ENCODE peak calls at places on chromosomes 7 and 10, in ten cellular contexts. One of them, this sample, is unnamed.

GRCh38 chr7:69695998-69696657 is 97.9 kb downstream of the AUTS2 start:
- DNase-seq in foreskin fibroblast: no peak
- DNase-seq in thoracic aorta: no peak
- DNase-seq in epithelial cell of esophagus: no peak
- DNase-seq in CD8-positive, alpha-beta T cell: no peak
- DNase-seq in HCT116: no peak
- DNase-seq in body of pancreas: no peak
- DNase-seq in GM10248: peak
- DNase-seq in upper lobe of left lung: no peak
- DNase-seq in dorsolateral prefrontal cortex: no peak
- DNase-seq in this sample: no peak

GRCh38 chr10:68601490-68602265 is 41.5 kb downstream of the TET1 start:
- DNase-seq in epithelial cell of esophagus: no peak
- DNase-seq in body of pancreas: no peak
- DNase-seq in dorsolateral prefrontal cortex: no peak
- DNase-seq in HCT116: no peak
- DNase-seq in upper lobe of left lung: no peak
- DNase-seq in foreskin fibroblast: no peak
- DNase-seq in thoracic aorta: no peak
- DNase-seq in GM10248: no peak
- DNase-seq in CD8-positive, alpha-beta T cell: no peak
- DNase-seq in this sample: no peak

GRCh38 chr7:74017122-74017521 is 10.9 kb upstream of the ELN start:
- DNase-seq in upper lobe of left lung: no peak
- DNase-seq in body of pancreas: no peak
- DNase-seq in GM10248: no peak
- DNase-seq in thoracic aorta: no peak
- DNase-seq in CD8-positive, alpha-beta T cell: no peak
- DNase-seq in dorsolateral prefrontal cortex: no peak
- DNase-seq in foreskin fibroblast: no peak
- DNase-seq in HCT116: no peak
- DNase-seq in epithelial cell of esophagus: no peak
- DNase-seq in this sample: no peak

GRCh38 chr10:59625842-59626522 is 83.7 kb downstream of the SLC16A9 start:
- DNase-seq in CD8-positive, alpha-beta T cell: peak
- DNase-seq in GM10248: peak
- DNase-seq in upper lobe of left lung: peak
- DNase-seq in epithelial cell of esophagus: peak
- DNase-seq in dorsolateral prefrontal cortex: no peak
- DNase-seq in body of pancreas: peak
- DNase-seq in HCT116: peak
- DNase-seq in thoracic aorta: no peak
- DNase-seq in foreskin fibroblast: peak
- DNase-seq in this sample: no peak

GRCh38 chr10:110568055-110568735 is 700 bp downstream of the SMC3 start:
- DNase-seq in epithelial cell of esophagus: peak
- DNase-seq in body of pancreas: peak
- DNase-seq in GM10248: no peak
- DNase-seq in foreskin fibroblast: peak
- DNase-seq in CD8-positive, alpha-beta T cell: peak
- DNase-seq in dorsolateral prefrontal cortex: peak
- DNase-seq in thoracic aorta: peak
- DNase-seq in HCT116: no peak
- DNase-seq in upper lobe of left lung: peak
- DNase-seq in this sample: no peak

GRCh38 chr7:155491812-155492211 is 33.9 kb downstream of the EN2 start:
- DNase-seq in GM10248: no peak
- DNase-seq in epithelial cell of esophagus: no peak
- DNase-seq in upper lobe of left lung: no peak
- DNase-seq in HCT116: no peak
- DNase-seq in foreskin fibroblast: no peak
- DNase-seq in dorsolateral prefrontal cortex: no peak
- DNase-seq in body of pancreas: no peak
- DNase-seq in CD8-positive, alpha-beta T cell: no peak
- DNase-seq in thoracic aorta: no peak
- DNase-seq in this sample: no peak

GRCh38 chr7:70790215-70791073 is 341.5 kb upstream of the GALNT17 start:
- DNase-seq in epithelial cell of esophagus: no peak
- DNase-seq in dorsolateral prefrontal cortex: no peak
- DNase-seq in thoracic aorta: no peak
- DNase-seq in body of pancreas: no peak
- DNase-seq in CD8-positive, alpha-beta T cell: no peak
- DNase-seq in foreskin fibroblast: no peak
- DNase-seq in GM10248: no peak
- DNase-seq in upper lobe of left lung: no peak
- DNase-seq in HCT116: no peak
- DNase-seq in this sample: no peak

GRCh38 chr10:119211625-119212441 is 4.5 kb downstream of the GRK5 start:
- DNase-seq in CD8-positive, alpha-beta T cell: no peak
- DNase-seq in epithelial cell of esophagus: no peak
- DNase-seq in dorsolateral prefrontal cortex: no peak
- DNase-seq in HCT116: no peak
- DNase-seq in foreskin fibroblast: peak
- DNase-seq in thoracic aorta: no peak
- DNase-seq in body of pancreas: no peak
- DNase-seq in GM10248: no peak
- DNase-seq in upper lobe of left lung: no peak
- DNase-seq in this sample: no peak

GRCh38 chr10:119786117-119786769 is 60.4 kb downstream of the INPP5F start:
- DNase-seq in dorsolateral prefrontal cortex: no peak
- DNase-seq in body of pancreas: peak
- DNase-seq in thoracic aorta: no peak
- DNase-seq in CD8-positive, alpha-beta T cell: no peak
- DNase-seq in GM10248: no peak
- DNase-seq in HCT116: no peak
- DNase-seq in foreskin fibroblast: no peak
- DNase-seq in upper lobe of left lung: no peak
- DNase-seq in epithelial cell of esophagus: peak
- DNase-seq in this sample: no peak

GRCh38 chr7:73668103-73668937 is 689 bp downstream of the VPS37D start:
- DNase-seq in upper lobe of left lung: no peak
- DNase-seq in CD8-positive, alpha-beta T cell: no peak
- DNase-seq in epithelial cell of esophagus: no peak
- DNase-seq in GM10248: no peak
- DNase-seq in body of pancreas: no peak
- DNase-seq in HCT116: no peak
- DNase-seq in dorsolateral prefrontal cortex: no peak
- DNase-seq in foreskin fibroblast: peak
- DNase-seq in thoracic aorta: no peak
- DNase-seq in this sample: no peak

GRCh38 chr10:109647627-109648026 is 275.7 kb downstream of the XPNPEP1 start:
- DNase-seq in foreskin fibroblast: no peak
- DNase-seq in body of pancreas: no peak
- DNase-seq in thoracic aorta: no peak
- DNase-seq in HCT116: no peak
- DNase-seq in GM10248: no peak
- DNase-seq in upper lobe of left lung: no peak
- DNase-seq in epithelial cell of esophagus: peak
- DNase-seq in dorsolateral prefrontal cortex: no peak
- DNase-seq in CD8-positive, alpha-beta T cell: no peak
- DNase-seq in this sample: no peak

GRCh38 chr10:21523557-21524008 is 1.9 kb downstream of the SKIDA1 start:
- DNase-seq in HCT116: no peak
- DNase-seq in body of pancreas: no peak
- DNase-seq in upper lobe of left lung: no peak
- DNase-seq in GM10248: no peak
- DNase-seq in CD8-positive, alpha-beta T cell: no peak
- DNase-seq in foreskin fibroblast: peak
- DNase-seq in dorsolateral prefrontal cortex: no peak
- DNase-seq in thoracic aorta: no peak
- DNase-seq in epithelial cell of esophagus: no peak
- DNase-seq in this sample: no peak

DNA sequence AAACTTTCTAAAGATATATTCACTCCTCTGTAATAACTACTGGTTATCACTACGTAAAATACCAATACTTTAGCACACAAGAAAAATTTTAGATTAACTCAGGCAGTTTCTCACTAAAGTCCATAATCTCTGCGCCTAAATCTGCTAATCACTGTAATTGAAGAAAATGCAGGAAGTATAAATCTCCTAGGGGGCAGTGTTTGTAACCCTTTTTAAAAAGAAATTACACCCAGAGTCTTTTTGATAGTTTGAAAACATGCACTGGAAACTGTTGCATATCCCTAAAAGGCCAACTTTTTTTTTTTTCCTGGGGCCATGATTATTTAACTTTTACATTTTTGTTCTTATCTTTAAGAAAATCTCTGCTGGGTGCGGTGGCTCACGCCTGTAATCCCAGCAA is 209.6 kb downstream of the KIAA1217 start:
- DNase-seq in thoracic aorta: no peak
- DNase-seq in CD8-positive, alpha-beta T cell: no peak
- DNase-seq in dorsolateral prefrontal cortex: no peak
- DNase-seq in GM10248: no peak
- DNase-seq in HCT116: no peak
- DNase-seq in body of pancreas: no peak
- DNase-seq in epithelial cell of esophagus: no peak
- DNase-seq in upper lobe of left lung: no peak
- DNase-seq in foreskin fibroblast: peak
- DNase-seq in this sample: no peak
- TF ChIP-seq CTCF in thoracic aorta: no peak
- TF ChIP-seq CTCF in CD8-positive, alpha-beta T cell: no peak
- TF ChIP-seq CTCF in dorsolateral prefrontal cortex: no peak
- TF ChIP-seq CTCF in GM10248: no peak
- TF ChIP-seq CTCF in HCT116: peak
- TF ChIP-seq CTCF in body of pancreas: no peak
- TF ChIP-seq CTCF in epithelial cell of esophagus: no peak
- TF ChIP-seq CTCF in upper lobe of left lung: no peak
- TF ChIP-seq CTCF in foreskin fibroblast: no peak
- TF ChIP-seq CTCF in this sample: no peak

DNA sequence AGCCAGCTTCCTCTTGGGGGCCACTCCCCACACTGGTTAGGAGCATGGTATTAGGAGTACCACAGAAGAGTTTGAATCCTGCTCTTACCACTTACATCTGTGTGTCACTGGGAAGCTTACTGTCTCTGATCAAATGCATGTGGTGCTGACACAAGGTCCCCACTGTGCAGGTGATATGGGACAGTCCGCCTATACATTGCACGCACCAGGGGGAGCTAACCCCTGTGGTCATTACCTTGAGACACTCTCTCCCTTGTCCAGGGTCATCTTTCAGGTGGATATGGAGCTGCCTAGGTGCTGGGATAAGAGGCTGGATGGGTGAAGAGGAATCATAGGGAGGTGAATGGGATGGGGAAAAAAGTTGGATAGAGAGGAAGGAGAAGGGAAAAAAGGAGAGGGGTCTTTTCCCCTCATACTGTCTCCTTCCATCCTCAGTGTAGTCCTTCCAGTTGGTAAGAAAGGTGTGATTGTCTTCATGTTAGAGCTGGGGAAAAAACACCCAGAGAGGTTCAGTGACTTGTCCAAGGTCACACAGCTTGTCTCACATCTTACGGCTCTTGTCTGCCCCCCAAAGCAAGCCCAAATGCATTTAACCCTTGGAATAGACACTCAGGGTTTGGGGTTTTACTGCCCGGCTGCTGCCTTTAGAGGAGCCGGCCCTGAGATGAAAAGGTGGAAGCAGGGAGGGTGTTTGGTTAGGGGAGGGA is 125.9 kb downstream of the CDH23 start:
- DNase-seq in foreskin fibroblast: no peak
- DNase-seq in CD8-positive, alpha-beta T cell: no peak
- DNase-seq in thoracic aorta: no peak
- DNase-seq in epithelial cell of esophagus: no peak
- DNase-seq in upper lobe of left lung: no peak
- DNase-seq in HCT116: no peak
- DNase-seq in GM10248: no peak
- DNase-seq in body of pancreas: no peak
- DNase-seq in dorsolateral prefrontal cortex: no peak
- DNase-seq in this sample: no peak
- TF ChIP-seq CTCF in foreskin fibroblast: no peak
- TF ChIP-seq CTCF in CD8-positive, alpha-beta T cell: no peak
- TF ChIP-seq CTCF in thoracic aorta: no peak
- TF ChIP-seq CTCF in epithelial cell of esophagus: no peak
- TF ChIP-seq CTCF in upper lobe of left lung: no peak
- TF ChIP-seq CTCF in HCT116: peak
- TF ChIP-seq CTCF in GM10248: no peak
- TF ChIP-seq CTCF in body of pancreas: no peak
- TF ChIP-seq CTCF in dorsolateral prefrontal cortex: no peak
- TF ChIP-seq CTCF in this sample: no peak

GRCh38 chr7:24591152-24591551 is 17.9 kb downstream of the PALS2 start:
- DNase-seq in dorsolateral prefrontal cortex: no peak
- DNase-seq in HCT116: no peak
- DNase-seq in GM10248: no peak
- DNase-seq in foreskin fibroblast: no peak
- DNase-seq in CD8-positive, alpha-beta T cell: no peak
- DNase-seq in upper lobe of left lung: no peak
- DNase-seq in thoracic aorta: no peak
- DNase-seq in epithelial cell of esophagus: no peak
- DNase-seq in body of pancreas: no peak
- DNase-seq in this sample: no peak

GRCh38 chr7:24582171-24582570 is 8.9 kb downstream of the PALS2 start:
- DNase-seq in upper lobe of left lung: no peak
- DNase-seq in dorsolateral prefrontal cortex: no peak
- DNase-seq in HCT116: no peak
- DNase-seq in body of pancreas: no peak
- DNase-seq in GM10248: no peak
- DNase-seq in epithelial cell of esophagus: no peak
- DNase-seq in foreskin fibroblast: no peak
- DNase-seq in CD8-positive, alpha-beta T cell: no peak
- DNase-seq in thoracic aorta: no peak
- DNase-seq in this sample: no peak

GRCh38 chr7:24587853-24588252 is 14.6 kb downstream of the PALS2 start:
- DNase-seq in HCT116: no peak
- DNase-seq in foreskin fibroblast: peak
- DNase-seq in thoracic aorta: no peak
- DNase-seq in GM10248: no peak
- DNase-seq in epithelial cell of esophagus: peak
- DNase-seq in upper lobe of left lung: no peak
- DNase-seq in dorsolateral prefrontal cortex: no peak
- DNase-seq in body of pancreas: no peak
- DNase-seq in CD8-positive, alpha-beta T cell: peak
- DNase-seq in this sample: no peak
- TF ChIP-seq CTCF in HCT116: peak
- TF ChIP-seq CTCF in foreskin fibroblast: peak
- TF ChIP-seq CTCF in thoracic aorta: peak
- TF ChIP-seq CTCF in GM10248: peak
- TF ChIP-seq CTCF in epithelial cell of esophagus: peak
- TF ChIP-seq CTCF in upper lobe of left lung: no peak
- TF ChIP-seq CTCF in dorsolateral prefrontal cortex: no peak
- TF ChIP-seq CTCF in body of pancreas: no peak
- TF ChIP-seq CTCF in CD8-positive, alpha-beta T cell: peak
- TF ChIP-seq CTCF in this sample: no peak

GRCh38 chr7:83271212-83272099 is 108.8 kb upstream of the PCLO start:
- DNase-seq in upper lobe of left lung: no peak
- DNase-seq in foreskin fibroblast: peak
- DNase-seq in HCT116: peak
- DNase-seq in GM10248: no peak
- DNase-seq in body of pancreas: peak
- DNase-seq in dorsolateral prefrontal cortex: no peak
- DNase-seq in thoracic aorta: no peak
- DNase-seq in CD8-positive, alpha-beta T cell: no peak
- DNase-seq in epithelial cell of esophagus: peak
- DNase-seq in this sample: no peak
- TF ChIP-seq CTCF in upper lobe of left lung: no peak
- TF ChIP-seq CTCF in foreskin fibroblast: no peak
- TF ChIP-seq CTCF in HCT116: peak
- TF ChIP-seq CTCF in GM10248: peak
- TF ChIP-seq CTCF in body of pancreas: no peak
- TF ChIP-seq CTCF in dorsolateral prefrontal cortex: peak
- TF ChIP-seq CTCF in thoracic aorta: no peak
- TF ChIP-seq CTCF in CD8-positive, alpha-beta T cell: no peak
- TF ChIP-seq CTCF in epithelial cell of esophagus: peak
- TF ChIP-seq CTCF in this sample: no peak

GRCh38 chr7:36512607-36513006 is 122.9 kb downstream of the ANLN start:
- DNase-seq in epithelial cell of esophagus: no peak
- DNase-seq in HCT116: no peak
- DNase-seq in thoracic aorta: no peak
- DNase-seq in body of pancreas: no peak
- DNase-seq in dorsolateral prefrontal cortex: no peak
- DNase-seq in GM10248: no peak
- DNase-seq in CD8-positive, alpha-beta T cell: no peak
- DNase-seq in upper lobe of left lung: no peak
- DNase-seq in foreskin fibroblast: no peak
- DNase-seq in this sample: no peak
- TF ChIP-seq CTCF in epithelial cell of esophagus: no peak
- TF ChIP-seq CTCF in HCT116: no peak
- TF ChIP-seq CTCF in thoracic aorta: no peak
- TF ChIP-seq CTCF in body of pancreas: no peak
- TF ChIP-seq CTCF in dorsolateral prefrontal cortex: no peak
- TF ChIP-seq CTCF in GM10248: no peak
- TF ChIP-seq CTCF in CD8-positive, alpha-beta T cell: no peak
- TF ChIP-seq CTCF in upper lobe of left lung: no peak
- TF ChIP-seq CTCF in foreskin fibroblast: no peak
- TF ChIP-seq CTCF in this sample: no peak